ENCODE peak calls at places on chromosomes 2 and 18, in four cellular contexts. One of them, this sample, is unnamed.

GRCh38 chr2:33135645-33136044 is 188.9 kb downstream of the LTBP1 start:
- DNase-seq in H1: no peak
- DNase-seq in K562: no peak
- DNase-seq in HepG2: no peak
- DNase-seq in this sample: no peak

GRCh38 chr2:216603010-216603883 is 30.0 kb upstream of the IGFBP2 start:
- DNase-seq in K562: no peak
- DNase-seq in H1: no peak
- DNase-seq in HepG2: no peak
- DNase-seq in this sample: no peak

GRCh38 chr2:177171418-177171865 is 41.2 kb upstream of the HNRNPA3 start:
- DNase-seq in K562: no peak
- DNase-seq in HepG2: no peak
- DNase-seq in H1: no peak
- DNase-seq in this sample: no peak

GRCh38 chr2:174771631-174772491 is 7.6 kb upstream of the CHRNA1 start:
- DNase-seq in HepG2: peak
- DNase-seq in K562: peak
- DNase-seq in H1: peak
- DNase-seq in this sample: peak

GRCh38 chr2:166665991-166666940 is 172.2 kb upstream of the SCN7A start:
- DNase-seq in H1: no peak
- DNase-seq in HepG2: no peak
- DNase-seq in K562: no peak
- DNase-seq in this sample: no peak

GRCh38 chr2:238168196-238168815 is 9.5 kb downstream of the ERFE start:
- DNase-seq in K562: peak
- DNase-seq in H1: no peak
- DNase-seq in HepG2: no peak
- DNase-seq in this sample: no peak

GRCh38 chr2:197931661-197932312 is 127.4 kb downstream of the PLCL1 start:
- DNase-seq in H1: no peak
- DNase-seq in K562: no peak
- DNase-seq in HepG2: no peak
- DNase-seq in this sample: no peak

GRCh38 chr2:83115606-83116005 is 1343.5 kb downstream of the SUCLG1 start:
- DNase-seq in K562: no peak
- DNase-seq in HepG2: peak
- DNase-seq in H1: no peak
- DNase-seq in this sample: no peak

GRCh38 chr2:224287533-224287932 is 114.4 kb downstream of the FAM124B start:
- DNase-seq in H1: no peak
- DNase-seq in K562: no peak
- DNase-seq in HepG2: no peak
- DNase-seq in this sample: no peak

GRCh38 chr2:30663321-30663720 is 143.9 kb downstream of the CAPN13 start:
- DNase-seq in K562: no peak
- DNase-seq in H1: no peak
- DNase-seq in HepG2: no peak
- DNase-seq in this sample: no peak

GRCh38 chr2:70094978-70095832 is 7.9 kb downstream of the PCBP1 start:
- DNase-seq in K562: no peak
- DNase-seq in H1: no peak
- DNase-seq in HepG2: peak
- DNase-seq in this sample: no peak

GRCh38 chr2:41940715-41941114 is 107.1 kb upstream of the PKDCC start:
- DNase-seq in K562: peak
- DNase-seq in H1: no peak
- DNase-seq in HepG2: no peak
- DNase-seq in this sample: no peak

GRCh38 chr2:235002198-235003095 is 50.6 kb downstream of the SH3BP4 start:
- DNase-seq in HepG2: peak
- DNase-seq in H1: no peak
- DNase-seq in K562: no peak
- DNase-seq in this sample: no peak

GRCh38 chr2:186780701-186781316 is 68.2 kb downstream of the ZSWIM2 start:
- DNase-seq in HepG2: peak
- DNase-seq in H1: no peak
- DNase-seq in K562: peak
- DNase-seq in this sample: peak

GRCh38 chr2:6531304-6531703 is 334.4 kb downstream of the CMPK2 start:
- DNase-seq in H1: no peak
- DNase-seq in K562: no peak
- DNase-seq in HepG2: no peak
- DNase-seq in this sample: no peak

GRCh38 chr2:165369131-165369935 is 100.2 kb upstream of the CSRNP3 start:
- DNase-seq in K562: no peak
- DNase-seq in H1: no peak
- DNase-seq in HepG2: no peak
- DNase-seq in this sample: no peak

GRCh38 chr2:164542584-164543021 is 78.7 kb downstream of the GRB14 start:
- DNase-seq in H1: no peak
- DNase-seq in K562: no peak
- DNase-seq in HepG2: peak
- DNase-seq in this sample: peak

GRCh38 chr18:45932708-45933107 is 34.4 kb downstream of the EPG5 start:
- DNase-seq in HepG2: no peak
- DNase-seq in H1: no peak
- DNase-seq in K562: no peak
- DNase-seq in this sample: no peak

GRCh38 chr18:40159141-40160017 is 1795.7 kb upstream of the PIK3C3 start:
- DNase-seq in HepG2: peak
- DNase-seq in K562: peak
- DNase-seq in H1: no peak
- DNase-seq in this sample: no peak

GRCh38 chr2:173869830-173870229 is 95.3 kb downstream of the SP3 start:
- DNase-seq in HepG2: no peak
- DNase-seq in H1: no peak
- DNase-seq in K562: no peak
- DNase-seq in this sample: no peak

GRCh38 chr2:165682546-165682945 is 111.5 kb downstream of the GALNT3 start:
- DNase-seq in HepG2: no peak
- DNase-seq in H1: no peak
- DNase-seq in K562: no peak
- DNase-seq in this sample: no peak

GRCh38 chr2:190843874-190844699 is 36.5 kb upstream of the GLS start:
- DNase-seq in H1: no peak
- DNase-seq in K562: no peak
- DNase-seq in HepG2: peak
- DNase-seq in this sample: peak

GRCh38 chr2:96527990-96528679 is 8.4 kb upstream of the ARID5A start:
- DNase-seq in H1: no peak
- DNase-seq in HepG2: no peak
- DNase-seq in K562: peak
- DNase-seq in this sample: no peak

GRCh38 chr18:25876334-25876979 is 214.0 kb downstream of the SS18 start:
- DNase-seq in K562: no peak
- DNase-seq in H1: no peak
- DNase-seq in HepG2: no peak
- DNase-seq in this sample: no peak

GRCh38 chr2:44549099-44549471 is 187.3 kb downstream of the CAMKMT start:
- DNase-seq in H1: no peak
- DNase-seq in K562: no peak
- DNase-seq in HepG2: no peak
- DNase-seq in this sample: peak

GRCh38 chr2:199468561-199469513 is 11.1 kb upstream of the SATB2 start:
- DNase-seq in K562: no peak
- DNase-seq in H1: peak
- DNase-seq in HepG2: no peak
- DNase-seq in this sample: no peak

GRCh38 chr2:201642579-201643215 is 606 bp downstream of the TMEM237 start:
- DNase-seq in HepG2: peak
- DNase-seq in K562: peak
- DNase-seq in H1: peak
- DNase-seq in this sample: peak

GRCh38 chr2:36374586-36374985 is 19.0 kb downstream of the CRIM1 start:
- DNase-seq in K562: no peak
- DNase-seq in HepG2: no peak
- DNase-seq in H1: no peak
- DNase-seq in this sample: no peak

GRCh38 chr2:86543335-86543734 is 19.9 kb downstream of the CHMP3 start:
- DNase-seq in H1: no peak
- DNase-seq in HepG2: no peak
- DNase-seq in K562: no peak
- DNase-seq in this sample: no peak

GRCh38 chr2:209422191-209422754 is 1.6 kb upstream of the MAP2 start:
- DNase-seq in HepG2: no peak
- DNase-seq in H1: no peak
- DNase-seq in K562: no peak
- DNase-seq in this sample: no peak

GRCh38 chr2:56127013-56127772 is 56.6 kb upstream of the CCDC85A start:
- DNase-seq in H1: no peak
- DNase-seq in HepG2: no peak
- DNase-seq in K562: no peak
- DNase-seq in this sample: no peak

GRCh38 chr18:33231474-33232317 is 208.8 kb downstream of the CCDC178 start:
- DNase-seq in HepG2: peak
- DNase-seq in H1: peak
- DNase-seq in K562: peak
- DNase-seq in this sample: peak

GRCh38 chr2:10057231-10058107 is 14.1 kb downstream of the KLF11 start:
- DNase-seq in K562: peak
- DNase-seq in HepG2: peak
- DNase-seq in H1: peak
- DNase-seq in this sample: no peak

GRCh38 chr2:160380613-160381012 is 113.0 kb downstream of the RBMS1 start:
- DNase-seq in K562: no peak
- DNase-seq in H1: no peak
- DNase-seq in HepG2: no peak
- DNase-seq in this sample: no peak

DNA sequence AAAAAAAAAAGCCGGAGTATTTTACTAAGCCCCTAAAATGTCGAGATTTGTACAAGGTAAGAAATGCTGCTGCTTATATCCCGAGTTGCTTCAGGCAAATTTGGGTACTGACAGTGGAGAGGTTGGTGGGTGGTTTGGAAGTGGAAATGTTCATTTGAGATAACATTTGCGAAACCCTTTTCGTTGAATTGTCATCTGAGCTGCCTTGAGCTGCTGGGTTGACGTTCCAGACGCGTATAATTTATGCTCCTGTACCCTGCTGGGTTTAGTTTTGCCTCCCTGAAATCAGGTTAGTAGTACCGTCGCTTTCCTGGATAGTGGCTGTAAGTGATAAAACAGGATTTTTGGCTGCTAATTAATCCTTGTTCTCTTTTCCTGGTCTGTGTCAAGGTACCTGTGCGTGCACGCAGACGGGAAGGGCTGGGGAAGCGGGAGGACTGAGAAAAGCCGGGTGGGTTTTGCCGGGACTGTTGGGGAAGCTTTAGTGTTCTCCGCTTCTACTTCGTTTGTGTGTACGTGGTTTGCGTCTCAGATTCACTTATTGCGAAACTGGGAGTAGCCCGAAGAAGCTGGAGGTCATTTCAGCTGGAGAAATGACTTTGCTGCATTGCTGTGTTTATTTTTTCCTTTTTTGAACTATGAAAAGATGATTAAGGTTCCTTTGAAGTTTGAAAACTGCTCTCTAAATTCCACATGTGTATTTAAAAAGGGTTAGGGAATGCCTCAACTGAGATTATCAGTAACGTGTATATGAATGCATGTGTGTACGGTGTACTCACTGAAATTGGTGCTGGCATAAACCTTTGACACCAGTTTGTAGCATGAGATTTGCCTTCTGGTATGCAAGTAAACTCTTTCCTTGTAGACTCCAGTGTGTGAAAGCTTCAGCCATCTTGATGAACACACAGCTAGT is 709 bp downstream of the UGP2 start:
- DNase-seq in HepG2: peak
- DNase-seq in H1: no peak
- DNase-seq in K562: peak
- DNase-seq in this sample: peak
- TF ChIP-seq POLR2A in HepG2: no peak
- TF ChIP-seq POLR2A in H1: no peak
- TF ChIP-seq POLR2A in K562: no peak
- TF ChIP-seq POLR2A in this sample: no peak

DNA sequence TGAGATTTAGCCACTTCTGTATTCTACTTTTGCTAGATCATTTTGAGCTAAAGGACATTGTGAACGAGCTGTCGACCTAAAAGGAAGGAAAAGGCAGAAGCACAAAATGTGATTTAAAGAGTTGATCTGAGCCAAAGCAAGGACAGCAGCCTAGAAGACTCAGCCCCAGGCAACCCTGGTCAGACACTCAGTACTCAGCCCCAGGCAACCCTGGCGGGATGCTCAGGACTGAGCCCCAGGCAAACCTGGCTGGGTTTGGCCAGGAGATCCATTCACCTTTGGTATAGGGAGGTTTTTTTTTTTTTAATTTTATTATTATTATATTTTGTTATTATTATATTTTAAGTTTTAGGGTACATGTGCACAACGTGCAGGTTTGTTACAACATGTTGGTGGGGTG is 34.3 kb upstream of the PXDN start:
- DNase-seq in K562: no peak
- DNase-seq in HepG2: no peak
- DNase-seq in H1: no peak
- DNase-seq in this sample: no peak
- TF ChIP-seq KDM1A in K562: no peak
- TF ChIP-seq KDM1A in HepG2: no peak
- TF ChIP-seq KDM1A in H1: no peak
- TF ChIP-seq KDM1A in this sample: no peak

DNA sequence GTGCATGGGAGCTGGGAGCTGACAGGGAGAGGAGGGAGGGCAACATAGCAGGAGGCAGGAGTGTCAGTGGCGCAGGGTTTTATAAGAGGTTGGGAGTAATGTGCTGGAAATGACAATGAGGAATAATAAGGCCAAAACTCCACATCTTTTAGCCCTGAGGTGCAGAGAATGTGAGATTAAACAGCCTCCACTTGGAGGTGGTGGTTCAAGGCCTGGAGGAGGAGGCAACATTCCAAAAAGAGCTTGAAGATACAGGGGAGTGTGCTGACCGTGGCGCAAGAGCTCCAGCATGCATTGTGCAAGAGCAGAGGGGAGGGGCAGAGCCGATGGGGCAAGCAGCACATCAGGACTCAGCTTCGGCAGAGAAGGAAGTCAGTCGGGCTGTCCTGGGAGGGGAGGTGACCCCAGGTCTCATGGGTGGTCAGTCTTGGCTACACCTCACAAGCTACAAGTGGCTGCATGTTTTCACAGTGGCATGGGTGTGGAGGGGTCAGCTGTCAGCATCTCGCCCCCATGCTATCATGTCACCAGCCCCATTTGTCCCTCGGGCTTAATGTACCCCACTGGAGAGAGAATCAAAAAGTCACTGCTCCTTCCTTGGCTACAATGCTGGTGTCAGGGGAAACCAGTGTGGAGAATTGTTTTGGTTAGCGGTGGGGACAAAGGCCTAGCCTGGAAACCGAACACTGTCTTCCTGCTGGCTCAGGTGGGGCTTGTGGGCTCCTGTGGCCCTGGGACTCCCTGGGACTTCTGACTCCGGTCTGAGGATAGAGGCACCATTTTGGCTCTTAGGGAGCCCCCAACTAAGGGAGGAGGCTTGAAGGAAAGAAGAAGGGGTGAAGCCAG is 208.0 kb downstream of the ZFP36L2 start:
- DNase-seq in K562: peak
- DNase-seq in H1: no peak
- DNase-seq in HepG2: peak
- DNase-seq in this sample: peak
- TF ChIP-seq JUN in K562: no peak
- TF ChIP-seq JUN in H1: no peak
- TF ChIP-seq JUN in HepG2: peak
- TF ChIP-seq JUN in this sample: no peak

GRCh38 chr2:229921101-229921891 is 513 bp downstream of the TRIP12 start:
- DNase-seq in HepG2: peak
- DNase-seq in H1: peak
- DNase-seq in K562: peak
- DNase-seq in this sample: peak
- TF ChIP-seq POLR2A in HepG2: peak
- TF ChIP-seq POLR2A in H1: no peak
- TF ChIP-seq POLR2A in K562: peak
- TF ChIP-seq POLR2A in this sample: no peak

This sample was measured in A549.